ENCODE peak calls at places on chromosomes 2 and 18, in eight cellular contexts. One of them, this sample, is unnamed.

GRCh38 chr2:12921321-12921720 is 204.6 kb downstream of the TRIB2 start:
- DNase-seq in hepatocyte: no peak
- DNase-seq in testis: no peak
- DNase-seq in AG04449: no peak
- DNase-seq in body of pancreas: no peak
- DNase-seq in brain microvascular endothelial cell: no peak
- DNase-seq in esophagus muscularis mucosa: no peak
- DNase-seq in adrenal gland: no peak
- DNase-seq in this sample: peak

GRCh38 chr18:33231474-33232317 is 208.8 kb downstream of the CCDC178 start:
- DNase-seq in hepatocyte: peak
- DNase-seq in testis: peak
- DNase-seq in AG04449: no peak
- DNase-seq in body of pancreas: peak
- DNase-seq in brain microvascular endothelial cell: peak
- DNase-seq in esophagus muscularis mucosa: no peak
- DNase-seq in adrenal gland: peak
- DNase-seq in this sample: no peak

GRCh38 chr2:168758970-168759820 is 43.2 kb upstream of the NOSTRIN start:
- DNase-seq in hepatocyte: peak
- DNase-seq in testis: peak
- DNase-seq in AG04449: peak
- DNase-seq in body of pancreas: peak
- DNase-seq in brain microvascular endothelial cell: peak
- DNase-seq in esophagus muscularis mucosa: no peak
- DNase-seq in adrenal gland: peak
- DNase-seq in this sample: peak

GRCh38 chr2:181457121-181457740 is at the start of gene ITGA4:
- DNase-seq in hepatocyte: peak
- DNase-seq in testis: peak
- DNase-seq in AG04449: no peak
- DNase-seq in body of pancreas: peak
- DNase-seq in brain microvascular endothelial cell: peak
- DNase-seq in esophagus muscularis mucosa: no peak
- DNase-seq in adrenal gland: peak
- DNase-seq in this sample: no peak

GRCh38 chr2:144364988-144365738 is 154.8 kb downstream of the ZEB2 start:
- DNase-seq in hepatocyte: no peak
- DNase-seq in testis: no peak
- DNase-seq in AG04449: no peak
- DNase-seq in body of pancreas: no peak
- DNase-seq in brain microvascular endothelial cell: peak
- DNase-seq in esophagus muscularis mucosa: no peak
- DNase-seq in adrenal gland: no peak
- DNase-seq in this sample: peak

GRCh38 chr2:99421469-99421868 is 68.3 kb downstream of the REV1 start:
- DNase-seq in hepatocyte: no peak
- DNase-seq in testis: no peak
- DNase-seq in AG04449: no peak
- DNase-seq in body of pancreas: no peak
- DNase-seq in brain microvascular endothelial cell: peak
- DNase-seq in esophagus muscularis mucosa: no peak
- DNase-seq in adrenal gland: no peak
- DNase-seq in this sample: peak

GRCh38 chr2:190216829-190217228 is 102.8 kb downstream of the HIBCH start:
- DNase-seq in hepatocyte: peak
- DNase-seq in testis: peak
- DNase-seq in AG04449: no peak
- DNase-seq in body of pancreas: peak
- DNase-seq in brain microvascular endothelial cell: no peak
- DNase-seq in esophagus muscularis mucosa: no peak
- DNase-seq in adrenal gland: peak
- DNase-seq in this sample: no peak

GRCh38 chr2:183592271-183592670 is 468.0 kb downstream of the NUP35 start:
- DNase-seq in hepatocyte: no peak
- DNase-seq in testis: no peak
- DNase-seq in AG04449: no peak
- DNase-seq in body of pancreas: no peak
- DNase-seq in brain microvascular endothelial cell: no peak
- DNase-seq in esophagus muscularis mucosa: no peak
- DNase-seq in adrenal gland: no peak
- DNase-seq in this sample: no peak

GRCh38 chr2:129758461-129759185 is 220.8 kb upstream of the RAB6C start:
- DNase-seq in hepatocyte: no peak
- DNase-seq in testis: peak
- DNase-seq in AG04449: no peak
- DNase-seq in body of pancreas: peak
- DNase-seq in brain microvascular endothelial cell: no peak
- DNase-seq in esophagus muscularis mucosa: no peak
- DNase-seq in adrenal gland: peak
- DNase-seq in this sample: no peak

GRCh38 chr2:37581433-37581832 is 90.0 kb downstream of the CDC42EP3 start:
- DNase-seq in hepatocyte: no peak
- DNase-seq in testis: no peak
- DNase-seq in AG04449: no peak
- DNase-seq in body of pancreas: no peak
- DNase-seq in brain microvascular endothelial cell: no peak
- DNase-seq in esophagus muscularis mucosa: no peak
- DNase-seq in adrenal gland: no peak
- DNase-seq in this sample: no peak
- H3K4me3 ChIP-seq in hepatocyte: no peak
- H3K4me3 ChIP-seq in testis: no peak
- H3K4me3 ChIP-seq in AG04449: no peak
- H3K4me3 ChIP-seq in body of pancreas: no peak
- H3K4me3 ChIP-seq in brain microvascular endothelial cell: no peak
- H3K4me3 ChIP-seq in esophagus muscularis mucosa: no peak
- H3K4me3 ChIP-seq in adrenal gland: no peak
- H3K4me3 ChIP-seq in this sample: no peak

DNA sequence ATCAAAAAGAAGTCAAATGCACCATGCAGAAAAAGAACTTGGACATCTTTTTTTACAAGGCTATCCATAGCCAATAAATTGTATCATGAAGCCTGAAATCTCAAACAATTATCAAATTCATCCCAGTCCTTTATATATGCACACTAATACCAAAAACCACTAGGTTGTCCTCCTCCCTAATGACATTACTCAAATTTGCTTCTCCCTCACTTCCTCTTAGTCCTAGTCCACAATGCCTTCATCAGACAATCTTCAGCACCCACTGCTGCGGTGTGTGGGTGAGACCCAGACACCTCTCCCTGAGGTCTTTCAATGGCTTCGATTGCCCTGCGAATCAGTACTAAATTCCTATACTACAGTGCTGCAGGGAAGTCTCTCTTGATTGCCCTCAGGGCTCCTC is 58.1 kb downstream of the CLASP1 start:
- DNase-seq in hepatocyte: no peak
- DNase-seq in testis: no peak
- DNase-seq in AG04449: no peak
- DNase-seq in body of pancreas: no peak
- DNase-seq in brain microvascular endothelial cell: no peak
- DNase-seq in esophagus muscularis mucosa: no peak
- DNase-seq in adrenal gland: no peak
- DNase-seq in this sample: no peak
- TF ChIP-seq CTCF in hepatocyte: no peak
- TF ChIP-seq CTCF in testis: no peak
- TF ChIP-seq CTCF in AG04449: no peak
- TF ChIP-seq CTCF in body of pancreas: no peak
- TF ChIP-seq CTCF in brain microvascular endothelial cell: no peak
- TF ChIP-seq CTCF in esophagus muscularis mucosa: no peak
- TF ChIP-seq CTCF in adrenal gland: no peak
- TF ChIP-seq CTCF in this sample: no peak

DNA sequence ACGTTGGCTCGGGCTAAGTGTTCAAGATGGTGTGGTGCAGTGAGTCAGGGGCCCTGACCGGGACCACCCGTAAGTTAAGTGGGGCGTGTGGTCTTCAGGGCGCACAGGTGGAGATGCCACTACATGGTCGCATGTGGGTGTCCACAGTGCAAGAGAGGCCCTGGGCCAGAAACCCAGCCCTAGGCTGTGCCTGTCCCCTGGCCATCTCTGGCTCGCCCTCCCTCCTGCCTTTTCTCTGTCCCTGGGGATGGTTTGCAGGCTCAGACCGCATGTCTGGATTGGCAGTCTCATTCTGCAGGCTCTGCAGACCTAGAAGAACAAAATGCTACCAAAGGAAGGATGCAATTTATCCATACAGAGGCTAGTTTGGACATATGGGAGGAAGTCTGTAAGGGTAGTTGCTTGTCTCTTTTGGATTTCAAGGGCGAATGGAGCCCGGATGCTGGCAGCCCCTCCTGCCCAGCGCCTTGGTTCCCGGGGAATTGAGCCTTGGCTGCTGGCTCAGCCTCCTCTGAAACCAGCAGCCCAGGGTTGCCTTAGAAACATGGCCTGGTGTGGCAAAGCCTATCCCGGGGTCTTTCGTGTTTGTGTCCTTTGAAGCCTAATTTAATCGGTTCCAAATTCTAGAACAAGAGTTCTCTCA is 417.5 kb upstream of the HS6ST1 start:
- DNase-seq in hepatocyte: no peak
- DNase-seq in testis: no peak
- DNase-seq in AG04449: no peak
- DNase-seq in body of pancreas: no peak
- DNase-seq in brain microvascular endothelial cell: no peak
- DNase-seq in esophagus muscularis mucosa: peak
- DNase-seq in adrenal gland: no peak
- DNase-seq in this sample: no peak
- H3K4me3 ChIP-seq in hepatocyte: no peak
- H3K4me3 ChIP-seq in testis: peak
- H3K4me3 ChIP-seq in AG04449: no peak
- H3K4me3 ChIP-seq in body of pancreas: no peak
- H3K4me3 ChIP-seq in brain microvascular endothelial cell: no peak
- H3K4me3 ChIP-seq in esophagus muscularis mucosa: peak
- H3K4me3 ChIP-seq in adrenal gland: no peak
- H3K4me3 ChIP-seq in this sample: no peak

GRCh38 chr2:101519173-101519492 is 44.2 kb upstream of the RFX8 start:
- DNase-seq in hepatocyte: no peak
- DNase-seq in testis: no peak
- DNase-seq in AG04449: no peak
- DNase-seq in body of pancreas: no peak
- DNase-seq in brain microvascular endothelial cell: no peak
- DNase-seq in esophagus muscularis mucosa: no peak
- DNase-seq in adrenal gland: no peak
- DNase-seq in this sample: no peak
- TF ChIP-seq CTCF in hepatocyte: no peak
- TF ChIP-seq CTCF in testis: no peak
- TF ChIP-seq CTCF in AG04449: no peak
- TF ChIP-seq CTCF in body of pancreas: no peak
- TF ChIP-seq CTCF in brain microvascular endothelial cell: no peak
- TF ChIP-seq CTCF in esophagus muscularis mucosa: no peak
- TF ChIP-seq CTCF in adrenal gland: no peak
- TF ChIP-seq CTCF in this sample: no peak

GRCh38 chr18:54247488-54248175 is 21.7 kb upstream of the POLI start:
- DNase-seq in hepatocyte: no peak
- DNase-seq in testis: no peak
- DNase-seq in AG04449: no peak
- DNase-seq in body of pancreas: no peak
- DNase-seq in brain microvascular endothelial cell: no peak
- DNase-seq in esophagus muscularis mucosa: no peak
- DNase-seq in adrenal gland: no peak
- DNase-seq in this sample: no peak
- H3K4me3 ChIP-seq in hepatocyte: no peak
- H3K4me3 ChIP-seq in testis: no peak
- H3K4me3 ChIP-seq in AG04449: no peak
- H3K4me3 ChIP-seq in body of pancreas: no peak
- H3K4me3 ChIP-seq in brain microvascular endothelial cell: no peak
- H3K4me3 ChIP-seq in esophagus muscularis mucosa: no peak
- H3K4me3 ChIP-seq in adrenal gland: no peak
- H3K4me3 ChIP-seq in this sample: no peak

DNA sequence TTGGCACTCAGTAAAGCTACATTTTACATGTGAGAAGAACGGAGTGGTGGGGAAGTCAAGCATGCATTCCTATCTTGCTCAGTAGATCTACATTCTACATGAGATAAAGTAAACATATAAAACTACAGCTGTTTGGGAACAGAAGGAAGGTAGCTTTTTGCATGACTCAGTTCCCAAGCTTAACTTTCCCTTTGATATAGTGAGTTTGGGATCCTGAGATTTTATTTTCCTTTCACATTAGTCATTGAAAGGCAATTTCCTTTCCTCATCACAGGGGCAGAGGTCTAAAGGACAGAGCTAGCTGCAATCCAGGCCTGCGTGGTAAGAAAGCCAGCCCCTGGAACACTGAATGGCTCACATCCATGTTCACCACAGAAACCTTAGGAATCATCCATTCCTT is 257.2 kb downstream of the SRBD1 start:
- DNase-seq in hepatocyte: peak
- DNase-seq in testis: no peak
- DNase-seq in AG04449: peak
- DNase-seq in body of pancreas: no peak
- DNase-seq in brain microvascular endothelial cell: peak
- DNase-seq in esophagus muscularis mucosa: no peak
- DNase-seq in adrenal gland: no peak
- DNase-seq in this sample: peak
- TF ChIP-seq CTCF in hepatocyte: no peak
- TF ChIP-seq CTCF in testis: no peak
- TF ChIP-seq CTCF in AG04449: no peak
- TF ChIP-seq CTCF in body of pancreas: no peak
- TF ChIP-seq CTCF in brain microvascular endothelial cell: no peak
- TF ChIP-seq CTCF in esophagus muscularis mucosa: no peak
- TF ChIP-seq CTCF in adrenal gland: no peak
- TF ChIP-seq CTCF in this sample: no peak

GRCh38 chr18:57427429-57428181 is 7.6 kb upstream of the ONECUT2 start:
- DNase-seq in hepatocyte: peak
- DNase-seq in testis: peak
- DNase-seq in AG04449: no peak
- DNase-seq in body of pancreas: no peak
- DNase-seq in brain microvascular endothelial cell: no peak
- DNase-seq in esophagus muscularis mucosa: no peak
- DNase-seq in adrenal gland: no peak
- DNase-seq in this sample: no peak
- H3K4me3 ChIP-seq in hepatocyte: peak
- H3K4me3 ChIP-seq in testis: peak
- H3K4me3 ChIP-seq in AG04449: no peak
- H3K4me3 ChIP-seq in body of pancreas: no peak
- H3K4me3 ChIP-seq in brain microvascular endothelial cell: no peak
- H3K4me3 ChIP-seq in esophagus muscularis mucosa: peak
- H3K4me3 ChIP-seq in adrenal gland: no peak
- H3K4me3 ChIP-seq in this sample: no peak

DNA sequence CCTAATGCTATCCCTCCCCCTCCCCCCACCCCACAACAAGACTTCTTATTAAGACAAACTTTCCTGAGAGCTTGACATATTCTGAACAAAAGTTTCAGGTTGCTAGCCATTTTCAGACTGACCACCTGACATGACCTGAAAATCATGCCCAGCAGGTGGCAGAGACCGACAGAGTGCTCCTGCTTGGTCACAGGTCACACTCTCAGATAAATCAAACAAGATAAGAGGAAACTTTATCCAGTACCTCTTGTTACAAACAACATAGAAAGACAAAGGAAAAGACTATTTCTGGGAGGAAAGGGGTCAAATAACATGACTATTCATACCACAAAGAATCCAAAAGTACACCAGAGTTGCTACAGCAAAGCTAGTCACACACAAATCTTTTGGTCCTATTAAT is 107.4 kb downstream of the TMEM200C start:
- DNase-seq in hepatocyte: no peak
- DNase-seq in testis: no peak
- DNase-seq in AG04449: no peak
- DNase-seq in body of pancreas: no peak
- DNase-seq in brain microvascular endothelial cell: no peak
- DNase-seq in esophagus muscularis mucosa: peak
- DNase-seq in adrenal gland: no peak
- DNase-seq in this sample: no peak
- TF ChIP-seq CTCF in hepatocyte: peak
- TF ChIP-seq CTCF in testis: no peak
- TF ChIP-seq CTCF in AG04449: no peak
- TF ChIP-seq CTCF in body of pancreas: no peak
- TF ChIP-seq CTCF in brain microvascular endothelial cell: no peak
- TF ChIP-seq CTCF in esophagus muscularis mucosa: no peak
- TF ChIP-seq CTCF in adrenal gland: no peak
- TF ChIP-seq CTCF in this sample: no peak

GRCh38 chr2:85577386-85578242 is at the start of gene VAMP8:
- DNase-seq in hepatocyte: peak
- DNase-seq in testis: no peak
- DNase-seq in AG04449: no peak
- DNase-seq in body of pancreas: peak
- DNase-seq in brain microvascular endothelial cell: no peak
- DNase-seq in esophagus muscularis mucosa: no peak
- DNase-seq in adrenal gland: peak
- DNase-seq in this sample: no peak
- H3K4me3 ChIP-seq in hepatocyte: peak
- H3K4me3 ChIP-seq in testis: no peak
- H3K4me3 ChIP-seq in AG04449: no peak
- H3K4me3 ChIP-seq in body of pancreas: peak
- H3K4me3 ChIP-seq in brain microvascular endothelial cell: peak
- H3K4me3 ChIP-seq in esophagus muscularis mucosa: peak
- H3K4me3 ChIP-seq in adrenal gland: peak
- H3K4me3 ChIP-seq in this sample: no peak

This sample was measured in AG09309.